ENCODE peak calls at places on chromosomes 16 and 17, in nine cellular contexts. Q is cardiac fibroblast, G is prostate gland, P is GM13977, L is astrocyte of the spinal cord, J is astrocyte of the cerebellum, B is fibroblast of lung, D is progenitor cell of endocrine pancreas, V is A673. C is an unnamed sample.

GRCh38 chr16:87202346-87202745 is 114.8 kb downstream of the C16orf95 start:
- DNase-seq in J (no peak), D (no peak), P (no peak), V (no peak), G (no peak), B (peak), Q (peak), L (peak), C (no peak)

GRCh38 chr17:19933221-19933620 is 44.4 kb downstream of the AKAP10 start:
- DNase-seq in P (no peak), J (no peak), G (no peak), D (no peak), L (peak), Q (no peak), V (no peak), B (no peak), C (no peak)

GRCh38 chr16:51164167-51164566 is 13.1 kb upstream of the SALL1 start:
- DNase-seq in V (peak), P (no peak), B (no peak), J (no peak), D (no peak), G (no peak), L (peak), Q (no peak), C (no peak)

GRCh38 chr17:49227436-49228261 is 2.9 kb downstream of the PHOSPHO1 start:
- DNase-seq in P (peak), B (peak), G (peak), D (peak), V (peak), Q (peak), J (peak), L (peak), C (peak)

GRCh38 chr17:79848370-79848766 is 9.1 kb upstream of the CBX4 start:
- DNase-seq in V (no peak), P (no peak), L (no peak), D (no peak), J (no peak), B (no peak), G (no peak), Q (no peak), C (no peak)

GRCh38 chr16:53043986-53044571 is 8.6 kb downstream of the CHD9NB start:
- DNase-seq in V (peak), D (no peak), Q (no peak), P (no peak), L (peak), B (no peak), G (peak), J (no peak), C (no peak)

GRCh38 chr17:40157972-40158371 is 17.6 kb downstream of the CASC3 start:
- DNase-seq in D (no peak), J (no peak), V (no peak), G (no peak), Q (no peak), L (no peak), P (no peak), B (no peak), C (no peak)

GRCh38 chr16:57000271-57001025 is 11.1 kb downstream of the NLRC5 start:
- DNase-seq in P (no peak), V (peak), J (no peak), G (no peak), L (peak), D (no peak), Q (peak), B (peak), C (peak)

GRCh38 chr16:14522617-14523135 is 107.4 kb downstream of the PARN start:
- DNase-seq in L (no peak), G (no peak), B (no peak), J (no peak), D (no peak), V (no peak), P (no peak), Q (no peak), C (no peak)

GRCh38 chr17:39740357-39741111 is 2.8 kb downstream of the GRB7 start:
- DNase-seq in L (peak), D (no peak), J (no peak), B (peak), G (peak), V (no peak), Q (peak), P (no peak), C (no peak)

GRCh38 chr17:29570521-29570920 is 2.0 kb downstream of the TP53I13 start:
- DNase-seq in D (no peak), V (no peak), B (no peak), G (no peak), J (no peak), Q (no peak), P (no peak), L (no peak), C (no peak)

GRCh38 chr17:51733166-51733565 is 425.3 kb downstream of the CA10 start:
- DNase-seq in L (no peak), V (no peak), P (no peak), B (no peak), J (no peak), G (no peak), D (no peak), Q (no peak), C (no peak)

GRCh38 chr17:11302395-11302932 is 61.5 kb downstream of the SHISA6 start:
- DNase-seq in V (no peak), L (no peak), B (no peak), J (no peak), Q (no peak), P (no peak), D (no peak), G (no peak), C (no peak)

GRCh38 chr17:28579526-28579925 is 2.8 kb upstream of the ALDOC start:
- DNase-seq in B (no peak), P (peak), D (no peak), J (no peak), L (no peak), Q (no peak), V (no peak), G (no peak), C (peak)

GRCh38 chr16:49021136-49021535 is 260.5 kb downstream of the CBLN1 start:
- DNase-seq in P (no peak), J (peak), L (peak), Q (peak), G (no peak), B (peak), V (no peak), D (no peak), C (no peak)

GRCh38 chr16:3999479-3999868 is 116.8 kb downstream of the ADCY9 start:
- DNase-seq in G (no peak), J (peak), V (peak), Q (peak), B (peak), P (no peak), L (peak), D (no peak), C (no peak)

GRCh38 chr17:58229384-58229783 is 9.0 kb upstream of the LPO start:
- DNase-seq in G (no peak), L (no peak), B (no peak), D (no peak), Q (no peak), V (no peak), P (no peak), J (no peak), C (no peak)

GRCh38 chr16:86739178-86739577 is 160.8 kb downstream of the FOXL1 start:
- DNase-seq in P (no peak), B (no peak), L (no peak), J (no peak), Q (no peak), G (no peak), V (no peak), D (no peak), C (no peak)

GRCh38 chr16:66064811-66065530 is 301.5 kb upstream of the CDH5 start:
- DNase-seq in D (no peak), J (no peak), G (no peak), V (no peak), P (no peak), Q (no peak), L (no peak), B (no peak), C (no peak)

GRCh38 chr17:3474212-3474611 is 1.6 kb upstream of the ASPA start:
- DNase-seq in D (no peak), P (no peak), G (no peak), V (no peak), Q (peak), B (peak), J (no peak), L (no peak), C (no peak)

GRCh38 chr17:59154335-59154720 is 658 bp downstream of the SKA2 start:
- DNase-seq in D (peak), B (peak), L (no peak), Q (peak), V (peak), J (no peak), P (no peak), G (peak), C (peak)

GRCh38 chr17:70987867-70988340 is 818.6 kb downstream of the KCNJ2 start:
- DNase-seq in L (no peak), G (no peak), Q (no peak), V (no peak), B (no peak), J (no peak), D (no peak), P (peak), C (no peak)

GRCh38 chr16:59905628-59906027 is 1171.5 kb upstream of the GOT2 start:
- DNase-seq in P (no peak), Q (peak), V (no peak), J (no peak), L (peak), B (peak), D (no peak), G (no peak), C (no peak)

GRCh38 chr17:31074772-31075538 is 19.8 kb upstream of the NF1 start:
- DNase-seq in D (no peak), L (peak), J (peak), Q (peak), B (no peak), G (no peak), V (peak), P (no peak), C (no peak)

GRCh38 chr17:79341816-79342215 is 267.2 kb downstream of the ENGASE start:
- DNase-seq in Q (no peak), P (no peak), B (no peak), L (no peak), J (no peak), V (no peak), D (no peak), G (no peak), C (no peak)

GRCh38 chr16:30090607-30091332 is 954 bp downstream of the TBX6 start:
- DNase-seq in P (no peak), Q (no peak), G (no peak), V (no peak), B (no peak), J (no peak), L (no peak), D (no peak), C (no peak)

GRCh38 chr16:1158456-1159324 is 5.8 kb downstream of the CACNA1H start:
- DNase-seq in J (no peak), G (no peak), B (peak), P (no peak), D (no peak), L (no peak), V (peak), Q (peak), C (no peak)

GRCh38 chr16:64184156-64184555 is 937.7 kb downstream of the CDH11 start:
- DNase-seq in J (no peak), G (no peak), B (peak), D (no peak), V (no peak), Q (no peak), L (no peak), P (no peak), C (no peak)

GRCh38 chr16:22232277-22233049 is 26.4 kb downstream of the EEF2K start:
- DNase-seq in L (peak), V (no peak), Q (no peak), D (no peak), P (no peak), G (peak), B (peak), J (no peak), C (no peak)

GRCh38 chr17:62692721-62693431 is 65.4 kb downstream of the MRC2 start:
- DNase-seq in L (no peak), B (peak), D (no peak), J (no peak), P (no peak), V (peak), Q (peak), G (no peak), C (no peak)

GRCh38 chr16:2365895-2366294 is 25.4 kb upstream of the ABCA3 start:
- DNase-seq in P (no peak), L (peak), D (no peak), G (no peak), B (peak), V (no peak), Q (peak), J (peak), C (no peak)

GRCh38 chr16:66274335-66275110 is 92.0 kb upstream of the CDH5 start:
- DNase-seq in J (no peak), L (peak), G (no peak), Q (peak), B (peak), V (peak), D (no peak), P (peak), C (no peak)

GRCh38 chr17:57142925-57143324 is 57.9 kb downstream of the AKAP1 start:
- DNase-seq in G (no peak), B (peak), J (no peak), Q (peak), P (no peak), D (no peak), V (no peak), L (no peak), C (no peak)

GRCh38 chr17:45579529-45580495 is 89.3 kb upstream of the PLEKHM1 start:
- DNase-seq in P (no peak), J (no peak), G (no peak), V (no peak), B (peak), L (no peak), Q (no peak), D (no peak), C (no peak)

GRCh38 chr16:79653337-79654000 is 52.9 kb upstream of the MAF start:
- DNase-seq in G (no peak), Q (peak), D (no peak), V (no peak), L (no peak), B (peak), J (no peak), P (no peak), C (no peak)

GRCh38 chr16:56793504-56793903 is 63.6 kb downstream of the NUP93 start:
- DNase-seq in J (peak), G (no peak), L (peak), Q (peak), D (no peak), B (peak), P (no peak), V (no peak), C (no peak)

GRCh38 chr17:67238976-67239375 is 6.0 kb downstream of the HELZ start:
- DNase-seq in D (no peak), B (no peak), G (no peak), Q (no peak), J (no peak), L (no peak), P (no peak), V (no peak), C (no peak)

GRCh38 chr17:40319651-40320550 is 10.9 kb downstream of the RARA start:
- DNase-seq in Q (no peak), D (no peak), B (no peak), J (no peak), L (no peak), P (no peak), V (no peak), G (no peak), C (no peak)

DNA sequence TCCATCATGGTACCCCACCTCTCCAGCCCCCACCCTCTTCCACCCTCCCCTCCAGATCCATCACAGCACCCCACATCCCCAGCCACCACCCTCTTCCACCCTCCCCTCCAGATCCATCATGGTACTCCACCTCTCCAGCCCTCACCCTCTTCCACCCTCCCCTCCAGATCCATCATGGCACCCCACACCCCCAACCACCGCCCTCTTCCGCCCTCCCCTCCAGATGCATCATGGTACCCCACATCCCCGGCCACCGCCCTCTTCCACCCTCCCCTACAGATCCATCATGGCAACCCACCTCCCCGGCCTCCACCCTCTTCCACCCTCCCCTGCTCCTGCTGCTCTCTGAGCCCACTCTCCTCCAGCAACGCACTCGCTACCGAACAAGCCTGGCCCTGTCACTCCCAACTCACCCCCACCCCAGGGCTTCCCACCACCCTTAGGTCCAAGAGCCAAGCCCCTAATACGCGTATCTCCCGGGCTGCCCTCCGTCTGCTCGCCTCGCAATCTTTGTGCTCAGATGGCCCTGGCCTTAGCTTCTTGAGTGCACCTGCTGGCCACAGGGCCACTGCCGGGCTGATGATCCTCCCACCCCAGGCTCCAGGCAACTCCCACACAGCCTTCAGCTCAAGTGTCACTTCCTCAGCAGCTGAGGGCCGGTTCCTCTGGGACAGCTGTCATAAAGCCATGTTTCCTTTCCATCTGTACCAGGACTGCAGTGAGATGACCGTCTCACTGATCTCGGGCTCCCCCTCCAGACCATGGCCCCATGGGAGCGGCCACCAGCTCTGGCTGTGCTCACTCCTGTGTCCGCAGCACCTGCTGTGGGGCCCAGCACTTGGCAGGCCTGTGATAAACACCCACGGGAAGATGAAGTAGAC is 25.5 kb downstream of the KDM8 start:
- DNase-seq in L (no peak), D (no peak), V (no peak), J (no peak), B (no peak), G (no peak), Q (no peak), P (no peak), C (peak)
- TF ChIP-seq CTCF in L (no peak), D (no peak), V (no peak), J (no peak), B (no peak), G (no peak), Q (no peak), P (peak), C (peak)

GRCh38 chr16:10949424-10949970 is 5.1 kb downstream of the CLEC16A start:
- DNase-seq in D (no peak), V (peak), P (no peak), G (no peak), B (no peak), J (peak), Q (peak), L (peak), C (no peak)
- TF ChIP-seq CTCF in D (no peak), V (peak), P (peak), G (no peak), B (no peak), J (no peak), Q (peak), L (no peak), C (no peak)

GRCh38 chr17:81401727-81402529 is 6.7 kb downstream of the BAHCC1 start:
- DNase-seq in D (no peak), P (no peak), L (no peak), G (no peak), Q (peak), V (peak), J (no peak), B (peak), C (peak)
- TF ChIP-seq CTCF in D (peak), P (peak), L (peak), G (no peak), Q (peak), V (peak), J (peak), B (peak), C (peak)

DNA sequence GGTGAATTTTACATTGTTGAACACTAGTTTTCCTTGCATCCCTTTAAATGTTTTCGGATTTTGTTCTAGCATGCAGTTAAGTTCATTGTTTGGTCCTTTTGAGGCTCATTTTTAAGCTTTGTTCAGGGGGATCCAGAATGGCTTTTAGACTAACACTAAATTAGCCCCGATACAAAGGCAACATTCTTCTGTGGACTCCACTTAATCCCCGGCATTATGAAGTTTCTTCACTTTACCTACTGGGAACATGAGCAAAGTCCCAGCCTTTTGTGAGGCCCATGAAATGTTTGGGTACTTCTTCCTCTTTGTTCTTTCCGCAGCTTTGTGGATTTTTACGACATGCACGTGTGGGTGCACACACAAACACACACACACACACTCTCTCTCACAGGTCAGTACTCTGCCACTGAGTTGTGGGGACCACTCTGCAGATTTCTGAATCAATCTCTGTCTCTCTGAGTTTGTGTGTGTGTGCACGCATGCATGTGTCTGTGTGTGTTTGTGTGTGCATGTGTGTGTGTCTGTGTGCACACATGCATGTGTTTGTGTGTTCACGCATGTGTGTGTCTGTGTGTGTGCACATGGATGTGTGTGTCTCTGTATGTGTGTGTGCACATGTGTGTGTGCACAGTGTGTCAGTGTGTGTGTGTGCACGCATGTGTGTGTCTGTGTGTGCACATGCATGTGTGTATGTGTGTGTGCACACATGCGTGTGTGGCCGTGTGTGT is 240.4 kb upstream of the TNRC6C start:
- DNase-seq in L (no peak), D (no peak), V (no peak), P (no peak), J (no peak), G (no peak), B (no peak), Q (no peak), C (no peak)
- TF ChIP-seq CTCF in L (no peak), D (no peak), V (no peak), P (no peak), J (no peak), G (no peak), B (no peak), Q (no peak), C (no peak)

GRCh38 chr17:36534881-36535668 is at the start of gene PIGW:
- DNase-seq in P (peak), D (peak), J (peak), G (peak), V (peak), B (peak), Q (peak), L (peak), C (peak)
- TF ChIP-seq CTCF in P (peak), D (no peak), J (no peak), G (no peak), V (no peak), B (no peak), Q (no peak), L (no peak), C (peak)